ENCODE peak calls at places on chromosomes 5 and 9, in six cellular contexts. D is AG09309; H is stimulated activated naive CD8-positive, alpha-beta T cell treated with anti-CD3 and anti-CD28 coated beads, Interleukin-15, amount 100 ng/mL, for 72 hours; X is suprapubic skin; Z is activated CD4-positive, alpha-beta T cell treated with anti-CD3 and anti-CD28 coated beads, Interleukin-2, amount 50 U/mL, for 4 hours; L is anterior cingulate cortex. A is an unnamed sample.

GRCh38 chr9:122213589-122214413 is 15.0 kb downstream of the LHX6 start:
- DNase-seq in D (no peak), H (peak), X (no peak), Z (peak), L (no peak), A (no peak)

GRCh38 chr5:36070687-36071571 is 4.2 kb upstream of the UGT3A2 start:
- DNase-seq in D (no peak), H (no peak), X (no peak), Z (no peak), L (no peak), A (no peak)

GRCh38 chr5:5128766-5129165 is 11.4 kb upstream of the ADAMTS16 start:
- DNase-seq in D (no peak), H (no peak), X (no peak), Z (no peak), L (no peak), A (no peak)

GRCh38 chr5:30099634-30100033 is 1093.9 kb upstream of the CDH6 start:
- DNase-seq in D (no peak), H (no peak), X (no peak), Z (no peak), L (no peak), A (peak)

GRCh38 chr9:15268317-15268716 is 38.7 kb downstream of the TTC39B start:
- DNase-seq in D (no peak), H (no peak), X (no peak), Z (no peak), L (no peak), A (no peak)

GRCh38 chr5:169474226-169474625 is 109.3 kb upstream of the SPDL1 start:
- DNase-seq in D (no peak), H (no peak), X (no peak), Z (no peak), L (no peak), A (no peak)

GRCh38 chr9:88218721-88219120 is 80.4 kb upstream of the SPATA31C2 start:
- DNase-seq in D (no peak), H (no peak), X (no peak), Z (no peak), L (no peak), A (no peak)

GRCh38 chr9:89986190-89986589 is 381.4 kb downstream of the GADD45G start:
- DNase-seq in D (no peak), H (no peak), X (no peak), Z (no peak), L (no peak), A (no peak)

GRCh38 chr9:137989156-137989555 is 111.6 kb downstream of the CACNA1B start:
- DNase-seq in D (no peak), H (no peak), X (peak), Z (no peak), L (no peak), A (no peak)

A was measured in fibroblast of the conjunctiva.